ENCODE peak calls at places on chromosomes 4 and X, in nine cellular contexts. One of them, this sample, is unnamed.

GRCh38 chrX:150348365-150348764 is 14.8 kb upstream of the MAMLD1 start:
- DNase-seq in activated CD4-positive, alpha-beta T cell treated with anti-CD3 and anti-CD28 coated beads, Interleukin-2, amount 10 ng/mL, durations not matched to agents 7 days and 5 days: no peak
- DNase-seq in A549: no peak
- DNase-seq in AG09319: no peak
- DNase-seq in NT2/D1: peak
- DNase-seq in CD4-positive, alpha-beta T cell: no peak
- DNase-seq in tibial artery: no peak
- DNase-seq in NCI-H1436: no peak
- DNase-seq in T-helper 2 cell: no peak
- DNase-seq in this sample: no peak

GRCh38 chr4:102694791-102695190 is 66.0 kb downstream of the MANBA start:
- DNase-seq in activated CD4-positive, alpha-beta T cell treated with anti-CD3 and anti-CD28 coated beads, Interleukin-2, amount 10 ng/mL, durations not matched to agents 7 days and 5 days: no peak
- DNase-seq in A549: no peak
- DNase-seq in AG09319: no peak
- DNase-seq in NT2/D1: no peak
- DNase-seq in CD4-positive, alpha-beta T cell: no peak
- DNase-seq in tibial artery: no peak
- DNase-seq in NCI-H1436: no peak
- DNase-seq in T-helper 2 cell: no peak
- DNase-seq in this sample: peak

GRCh38 chr4:153724606-153725005 is 35.2 kb downstream of the RNF175 start:
- DNase-seq in activated CD4-positive, alpha-beta T cell treated with anti-CD3 and anti-CD28 coated beads, Interleukin-2, amount 10 ng/mL, durations not matched to agents 7 days and 5 days: no peak
- DNase-seq in A549: no peak
- DNase-seq in AG09319: no peak
- DNase-seq in NT2/D1: no peak
- DNase-seq in CD4-positive, alpha-beta T cell: no peak
- DNase-seq in tibial artery: no peak
- DNase-seq in NCI-H1436: no peak
- DNase-seq in T-helper 2 cell: no peak
- DNase-seq in this sample: no peak

GRCh38 chrX:53287493-53288138 is 6.2 kb upstream of the IQSEC2 start:
- DNase-seq in activated CD4-positive, alpha-beta T cell treated with anti-CD3 and anti-CD28 coated beads, Interleukin-2, amount 10 ng/mL, durations not matched to agents 7 days and 5 days: peak
- DNase-seq in A549: no peak
- DNase-seq in AG09319: peak
- DNase-seq in NT2/D1: no peak
- DNase-seq in CD4-positive, alpha-beta T cell: peak
- DNase-seq in tibial artery: peak
- DNase-seq in NCI-H1436: peak
- DNase-seq in T-helper 2 cell: no peak
- DNase-seq in this sample: peak

GRCh38 chr4:40822781-40823180 is 73.0 kb downstream of the NSUN7 start:
- DNase-seq in activated CD4-positive, alpha-beta T cell treated with anti-CD3 and anti-CD28 coated beads, Interleukin-2, amount 10 ng/mL, durations not matched to agents 7 days and 5 days: no peak
- DNase-seq in A549: no peak
- DNase-seq in AG09319: no peak
- DNase-seq in NT2/D1: no peak
- DNase-seq in CD4-positive, alpha-beta T cell: no peak
- DNase-seq in tibial artery: peak
- DNase-seq in NCI-H1436: no peak
- DNase-seq in T-helper 2 cell: no peak
- DNase-seq in this sample: no peak

GRCh38 chr4:121070274-121070673 is 2.1 kb downstream of the NDNF start:
- DNase-seq in activated CD4-positive, alpha-beta T cell treated with anti-CD3 and anti-CD28 coated beads, Interleukin-2, amount 10 ng/mL, durations not matched to agents 7 days and 5 days: no peak
- DNase-seq in A549: no peak
- DNase-seq in AG09319: no peak
- DNase-seq in NT2/D1: no peak
- DNase-seq in CD4-positive, alpha-beta T cell: no peak
- DNase-seq in tibial artery: no peak
- DNase-seq in NCI-H1436: no peak
- DNase-seq in T-helper 2 cell: no peak
- DNase-seq in this sample: no peak

GRCh38 chr4:16496501-16496900 is 270.2 kb upstream of the TAPT1 start:
- DNase-seq in activated CD4-positive, alpha-beta T cell treated with anti-CD3 and anti-CD28 coated beads, Interleukin-2, amount 10 ng/mL, durations not matched to agents 7 days and 5 days: no peak
- DNase-seq in A549: no peak
- DNase-seq in AG09319: peak
- DNase-seq in NT2/D1: no peak
- DNase-seq in CD4-positive, alpha-beta T cell: no peak
- DNase-seq in tibial artery: no peak
- DNase-seq in NCI-H1436: no peak
- DNase-seq in T-helper 2 cell: no peak
- DNase-seq in this sample: no peak

GRCh38 chr4:1413687-1414479 is 7.6 kb upstream of the NKX1-1 start:
- DNase-seq in activated CD4-positive, alpha-beta T cell treated with anti-CD3 and anti-CD28 coated beads, Interleukin-2, amount 10 ng/mL, durations not matched to agents 7 days and 5 days: no peak
- DNase-seq in A549: no peak
- DNase-seq in AG09319: no peak
- DNase-seq in NT2/D1: no peak
- DNase-seq in CD4-positive, alpha-beta T cell: no peak
- DNase-seq in tibial artery: peak
- DNase-seq in NCI-H1436: no peak
- DNase-seq in T-helper 2 cell: no peak
- DNase-seq in this sample: no peak

GRCh38 chrX:274904-275475 is 6.2 kb upstream of the PLCXD1 start:
- DNase-seq in activated CD4-positive, alpha-beta T cell treated with anti-CD3 and anti-CD28 coated beads, Interleukin-2, amount 10 ng/mL, durations not matched to agents 7 days and 5 days: peak
- DNase-seq in A549: no peak
- DNase-seq in AG09319: no peak
- DNase-seq in NT2/D1: no peak
- DNase-seq in CD4-positive, alpha-beta T cell: no peak
- DNase-seq in tibial artery: no peak
- DNase-seq in NCI-H1436: no peak
- DNase-seq in T-helper 2 cell: no peak
- DNase-seq in this sample: no peak

GRCh38 chr4:73864365-73864764 is 4.8 kb upstream of the CXCL1 start:
- DNase-seq in activated CD4-positive, alpha-beta T cell treated with anti-CD3 and anti-CD28 coated beads, Interleukin-2, amount 10 ng/mL, durations not matched to agents 7 days and 5 days: no peak
- DNase-seq in A549: no peak
- DNase-seq in AG09319: no peak
- DNase-seq in NT2/D1: no peak
- DNase-seq in CD4-positive, alpha-beta T cell: no peak
- DNase-seq in tibial artery: no peak
- DNase-seq in NCI-H1436: no peak
- DNase-seq in T-helper 2 cell: no peak
- DNase-seq in this sample: no peak

GRCh38 chr4:92303621-92304027 is at the start of gene GRID2:
- DNase-seq in activated CD4-positive, alpha-beta T cell treated with anti-CD3 and anti-CD28 coated beads, Interleukin-2, amount 10 ng/mL, durations not matched to agents 7 days and 5 days: no peak
- DNase-seq in A549: peak
- DNase-seq in AG09319: no peak
- DNase-seq in NT2/D1: peak
- DNase-seq in CD4-positive, alpha-beta T cell: no peak
- DNase-seq in tibial artery: no peak
- DNase-seq in NCI-H1436: no peak
- DNase-seq in T-helper 2 cell: no peak
- DNase-seq in this sample: peak

GRCh38 chr4:186979966-186980745 is 256.5 kb upstream of the FAT1 start:
- DNase-seq in activated CD4-positive, alpha-beta T cell treated with anti-CD3 and anti-CD28 coated beads, Interleukin-2, amount 10 ng/mL, durations not matched to agents 7 days and 5 days: no peak
- DNase-seq in A549: no peak
- DNase-seq in AG09319: no peak
- DNase-seq in NT2/D1: no peak
- DNase-seq in CD4-positive, alpha-beta T cell: no peak
- DNase-seq in tibial artery: no peak
- DNase-seq in NCI-H1436: no peak
- DNase-seq in T-helper 2 cell: no peak
- DNase-seq in this sample: peak

GRCh38 chr4:4950891-4951290 is 68.4 kb downstream of the CYTL1 start:
- DNase-seq in activated CD4-positive, alpha-beta T cell treated with anti-CD3 and anti-CD28 coated beads, Interleukin-2, amount 10 ng/mL, durations not matched to agents 7 days and 5 days: no peak
- DNase-seq in A549: no peak
- DNase-seq in AG09319: no peak
- DNase-seq in NT2/D1: no peak
- DNase-seq in CD4-positive, alpha-beta T cell: no peak
- DNase-seq in tibial artery: no peak
- DNase-seq in NCI-H1436: no peak
- DNase-seq in T-helper 2 cell: no peak
- DNase-seq in this sample: no peak

GRCh38 chr4:84681488-84682274 is 98.8 kb downstream of the CDS1 start:
- DNase-seq in activated CD4-positive, alpha-beta T cell treated with anti-CD3 and anti-CD28 coated beads, Interleukin-2, amount 10 ng/mL, durations not matched to agents 7 days and 5 days: peak
- DNase-seq in A549: no peak
- DNase-seq in AG09319: peak
- DNase-seq in NT2/D1: no peak
- DNase-seq in CD4-positive, alpha-beta T cell: no peak
- DNase-seq in tibial artery: no peak
- DNase-seq in NCI-H1436: no peak
- DNase-seq in T-helper 2 cell: no peak
- DNase-seq in this sample: peak

GRCh38 chr4:180028682-180029081 is 2214.5 kb upstream of the TENM3 start:
- DNase-seq in activated CD4-positive, alpha-beta T cell treated with anti-CD3 and anti-CD28 coated beads, Interleukin-2, amount 10 ng/mL, durations not matched to agents 7 days and 5 days: no peak
- DNase-seq in A549: no peak
- DNase-seq in AG09319: no peak
- DNase-seq in NT2/D1: peak
- DNase-seq in CD4-positive, alpha-beta T cell: no peak
- DNase-seq in tibial artery: no peak
- DNase-seq in NCI-H1436: peak
- DNase-seq in T-helper 2 cell: no peak
- DNase-seq in this sample: no peak

GRCh38 chr4:114229721-114230120 is 250.3 kb upstream of the ARSJ start:
- DNase-seq in activated CD4-positive, alpha-beta T cell treated with anti-CD3 and anti-CD28 coated beads, Interleukin-2, amount 10 ng/mL, durations not matched to agents 7 days and 5 days: no peak
- DNase-seq in A549: no peak
- DNase-seq in AG09319: no peak
- DNase-seq in NT2/D1: no peak
- DNase-seq in CD4-positive, alpha-beta T cell: no peak
- DNase-seq in tibial artery: no peak
- DNase-seq in NCI-H1436: no peak
- DNase-seq in T-helper 2 cell: no peak
- DNase-seq in this sample: no peak

GRCh38 chr4:149980941-149981340 is 97.3 kb upstream of the DCLK2 start:
- DNase-seq in activated CD4-positive, alpha-beta T cell treated with anti-CD3 and anti-CD28 coated beads, Interleukin-2, amount 10 ng/mL, durations not matched to agents 7 days and 5 days: peak
- DNase-seq in A549: peak
- DNase-seq in AG09319: no peak
- DNase-seq in NT2/D1: peak
- DNase-seq in CD4-positive, alpha-beta T cell: peak
- DNase-seq in tibial artery: peak
- DNase-seq in NCI-H1436: peak
- DNase-seq in T-helper 2 cell: peak
- DNase-seq in this sample: peak

GRCh38 chrX:37786666-37787337 is 6.9 kb downstream of the CYBB start:
- DNase-seq in activated CD4-positive, alpha-beta T cell treated with anti-CD3 and anti-CD28 coated beads, Interleukin-2, amount 10 ng/mL, durations not matched to agents 7 days and 5 days: no peak
- DNase-seq in A549: no peak
- DNase-seq in AG09319: no peak
- DNase-seq in NT2/D1: no peak
- DNase-seq in CD4-positive, alpha-beta T cell: no peak
- DNase-seq in tibial artery: no peak
- DNase-seq in NCI-H1436: no peak
- DNase-seq in T-helper 2 cell: no peak
- DNase-seq in this sample: no peak

GRCh38 chr4:53908661-53909078 is 155.7 kb downstream of the CHIC2 start:
- DNase-seq in activated CD4-positive, alpha-beta T cell treated with anti-CD3 and anti-CD28 coated beads, Interleukin-2, amount 10 ng/mL, durations not matched to agents 7 days and 5 days: peak
- DNase-seq in A549: peak
- DNase-seq in AG09319: peak
- DNase-seq in NT2/D1: no peak
- DNase-seq in CD4-positive, alpha-beta T cell: no peak
- DNase-seq in tibial artery: no peak
- DNase-seq in NCI-H1436: peak
- DNase-seq in T-helper 2 cell: no peak
- DNase-seq in this sample: peak

GRCh38 chrX:72479324-72480274 is 93.0 kb downstream of the HDAC8 start:
- DNase-seq in activated CD4-positive, alpha-beta T cell treated with anti-CD3 and anti-CD28 coated beads, Interleukin-2, amount 10 ng/mL, durations not matched to agents 7 days and 5 days: no peak
- DNase-seq in A549: no peak
- DNase-seq in AG09319: no peak
- DNase-seq in NT2/D1: no peak
- DNase-seq in CD4-positive, alpha-beta T cell: no peak
- DNase-seq in tibial artery: no peak
- DNase-seq in NCI-H1436: no peak
- DNase-seq in T-helper 2 cell: no peak
- DNase-seq in this sample: no peak

GRCh38 chr4:15963568-15963967 is 593 bp upstream of the FGFBP2 start:
- DNase-seq in activated CD4-positive, alpha-beta T cell treated with anti-CD3 and anti-CD28 coated beads, Interleukin-2, amount 10 ng/mL, durations not matched to agents 7 days and 5 days: peak
- DNase-seq in A549: no peak
- DNase-seq in AG09319: no peak
- DNase-seq in NT2/D1: no peak
- DNase-seq in CD4-positive, alpha-beta T cell: no peak
- DNase-seq in tibial artery: no peak
- DNase-seq in NCI-H1436: no peak
- DNase-seq in T-helper 2 cell: no peak
- DNase-seq in this sample: no peak

GRCh38 chr4:88609387-88609786 is 17.1 kb downstream of the HERC3 start:
- DNase-seq in activated CD4-positive, alpha-beta T cell treated with anti-CD3 and anti-CD28 coated beads, Interleukin-2, amount 10 ng/mL, durations not matched to agents 7 days and 5 days: no peak
- DNase-seq in A549: no peak
- DNase-seq in AG09319: no peak
- DNase-seq in NT2/D1: no peak
- DNase-seq in CD4-positive, alpha-beta T cell: no peak
- DNase-seq in tibial artery: no peak
- DNase-seq in NCI-H1436: no peak
- DNase-seq in T-helper 2 cell: no peak
- DNase-seq in this sample: no peak

This sample was measured in amniotic epithelial cell.